ENCODE peak calls at places on chromosome 7, in ten cellular contexts. C is tibial nerve, D is H1, U is stomach, N is sigmoid colon, E is K562, Q is ovary, S is transverse colon, Y is A549, K is HepG2. I is an unnamed sample.

GRCh38 chr7:100407285-100408180 is 21.0 kb downstream of the ZCWPW1 start:
- DNase-seq in U (no peak), K (peak; percentile 44), N (no peak), D (no peak), Q (no peak), E (peak; percentile 70), C (no peak), Y (peak; percentile 72), S (no peak), I (no peak)

GRCh38 chr7:103972779-103973434 is 16.6 kb downstream of the RELN start:
- DNase-seq in S (no peak), E (no peak), Q (no peak), Y (no peak), D (no peak), U (no peak), C (no peak), K (no peak), N (no peak), I (no peak)

GRCh38 chr7:29045258-29046095 is 87.3 kb upstream of the TRIL start:
- DNase-seq in C (no peak), N (no peak), U (no peak), E (no peak), D (no peak), Y (no peak), S (no peak), K (no peak), Q (no peak), I (no peak)

GRCh38 chr7:151736403-151736909 is 140.5 kb downstream of the PRKAG2 start:
- DNase-seq in K (peak; percentile 16), D (peak; percentile 44), U (peak; percentile 44), E (no peak), N (peak; percentile 90), S (peak; percentile 54), Q (peak; percentile 76), C (peak; percentile 43), Y (peak; percentile 84), I (peak; percentile 94)

GRCh38 chr7:128065872-128066271 is 34.6 kb upstream of the LRRC4 start:
- DNase-seq in D (no peak), U (no peak), K (no peak), S (peak; percentile 21), Q (no peak), N (no peak), C (no peak), E (no peak), Y (no peak), I (no peak)

GRCh38 chr7:30168800-30169584 is 34.2 kb downstream of the MTURN start:
- DNase-seq in E (no peak), N (no peak), K (no peak), U (no peak), S (no peak), Q (no peak), D (peak; percentile 44), Y (peak; percentile 42), C (no peak), I (no peak)

GRCh38 chr7:98930921-98931320 is 52.6 kb downstream of the TRRAP start:
- DNase-seq in D (no peak), K (no peak), N (no peak), Y (no peak), S (no peak), Q (no peak), U (no peak), C (no peak), E (no peak), I (no peak)

GRCh38 chr7:22675917-22676343 is 51.1 kb upstream of the IL6 start:
- DNase-seq in N (no peak), C (no peak), S (peak; percentile 20), K (no peak), U (no peak), Y (no peak), E (no peak), Q (no peak), D (no peak), I (no peak)

GRCh38 chr7:137957887-137958286 is 44.0 kb downstream of the CREB3L2 start:
- DNase-seq in Q (no peak), C (no peak), U (no peak), S (no peak), N (no peak), D (no peak), E (no peak), Y (no peak), K (no peak), I (no peak)

GRCh38 chr7:131203291-131203976 is 124.2 kb upstream of the MKLN1 start:
- DNase-seq in D (no peak), C (no peak), U (no peak), S (no peak), K (no peak), Y (no peak), E (no peak), N (peak; percentile 78), Q (no peak), I (no peak)

GRCh38 chr7:133436014-133436428 is 183.1 kb downstream of the EXOC4 start:
- DNase-seq in S (no peak), U (no peak), C (no peak), Q (peak; percentile 13), N (no peak), E (no peak), D (no peak), Y (no peak), K (no peak), I (no peak)

GRCh38 chr7:69430502-69431145 is 167.7 kb upstream of the AUTS2 start:
- DNase-seq in U (no peak), K (no peak), N (peak; percentile 73), C (peak; percentile 21), D (no peak), S (peak; percentile 11), Q (peak; percentile 49), Y (no peak), E (no peak), I (no peak)

GRCh38 chr7:139099181-139099947 is 10.2 kb downstream of the ZC3HAV1 start:
- DNase-seq in Q (no peak), E (no peak), K (no peak), N (no peak), C (no peak), U (no peak), S (no peak), D (no peak), Y (no peak), I (no peak)

GRCh38 chr7:126303926-126304325 is 948.8 kb downstream of the GRM8 start:
- DNase-seq in C (no peak), N (no peak), Q (no peak), U (no peak), K (no peak), E (no peak), Y (no peak), S (no peak), D (no peak), I (no peak)

GRCh38 chr7:35003679-35004278 is 33.5 kb downstream of the DPY19L1 start:
- DNase-seq in E (peak; percentile 18), N (peak; percentile 65), K (peak; percentile 15), S (peak; percentile 85), D (no peak), U (peak; percentile 80), Y (peak; percentile 99), C (no peak), Q (no peak), I (no peak)

GRCh38 chr7:35007768-35008167 is 29.5 kb downstream of the DPY19L1 start:
- DNase-seq in E (no peak), U (no peak), Q (no peak), D (no peak), C (no peak), Y (no peak), K (no peak), N (no peak), S (no peak), I (no peak)

GRCh38 chr7:35004531-35005096 is 32.7 kb downstream of the DPY19L1 start:
- DNase-seq in Y (peak; percentile 69), K (peak; percentile 24), S (no peak), Q (no peak), D (no peak), C (no peak), N (no peak), U (no peak), E (no peak), I (no peak)
- TF ChIP-seq EP300 in Y (no peak), K (no peak), S (no peak), Q (no peak), D (no peak), C (no peak), N (no peak), U (no peak), E (no peak), I (no peak)

GRCh38 chr7:13651167-13651566 is 338.3 kb downstream of the ETV1 start:
- DNase-seq in U (no peak), K (no peak), E (no peak), S (no peak), D (no peak), N (no peak), C (no peak), Y (no peak), Q (no peak), I (no peak)

DNA sequence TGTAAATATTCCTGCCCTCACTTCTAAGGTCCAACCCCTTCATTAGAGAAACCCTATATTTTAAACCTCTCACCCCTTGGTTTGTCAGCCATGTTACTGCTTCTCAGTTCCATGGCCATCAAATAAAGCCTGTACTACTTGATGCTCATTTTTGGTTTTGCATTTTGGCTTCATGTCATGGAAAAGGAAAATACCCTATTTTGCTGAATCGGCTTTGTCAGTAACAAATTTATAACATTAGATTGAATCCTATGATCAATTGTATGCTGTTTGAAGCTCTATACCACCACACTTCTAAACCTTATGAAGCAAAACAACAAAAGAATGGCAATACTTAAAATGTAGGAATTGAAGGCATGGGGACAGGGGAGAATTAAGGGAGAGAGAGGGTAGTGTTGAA is 333.1 kb downstream of the ETV1 start:
- DNase-seq in Y (no peak), U (no peak), D (no peak), E (no peak), N (no peak), K (no peak), S (no peak), Q (no peak), C (no peak), I (no peak)
- H3K27ac ChIP-seq in Y (no peak overlapping the region), U (no peak overlapping the region), D (no peak overlapping the region), E (no peak overlapping the region), N (no peak overlapping the region), K (no peak overlapping the region), S (no peak overlapping the region), Q (no peak overlapping the region), C (no peak overlapping the region), I (no peak overlapping the region)

GRCh38 chr7:140176811-140177702 is at the start of gene KDM7A:
- DNase-seq in N (peak; percentile 95), K (peak; percentile 81), C (peak; percentile 84), U (peak; percentile 92), Y (peak; percentile 89), S (peak; percentile 90), Q (peak; percentile 85), E (peak; percentile 96), D (peak; percentile 47), I (peak; percentile 96)
- TF ChIP-seq POLR2A in N (no peak), K (no peak), C (peak; percentile 84), U (no peak), Y (peak; percentile 65), S (peak; percentile 77), Q (peak; percentile 44), E (peak; percentile 89), D (no peak), I (peak; percentile 14)

DNA sequence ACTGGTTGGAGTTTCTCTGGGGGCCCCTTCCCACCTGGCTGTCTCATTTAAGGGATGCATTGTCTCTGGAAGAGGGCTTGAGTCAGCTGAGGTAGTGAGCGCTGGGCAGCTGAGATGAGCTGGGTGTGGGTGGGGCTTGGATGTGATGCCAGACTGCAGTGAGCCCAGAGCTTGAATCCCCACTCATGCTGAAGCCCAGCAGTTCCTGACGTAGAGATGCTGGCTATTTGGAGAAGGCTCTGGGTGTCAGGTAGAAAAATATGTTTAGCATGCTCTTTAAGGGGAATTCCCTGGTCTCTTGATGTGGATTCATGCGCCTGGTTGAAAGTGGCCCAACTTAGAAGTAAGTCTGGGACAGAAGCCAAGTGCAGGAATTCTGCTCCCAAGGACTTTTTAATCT is 241.5 kb upstream of the IGFBP3 start:
- DNase-seq in Q (no peak), U (no peak), C (no peak), Y (no peak), N (no peak), K (no peak), E (no peak), S (no peak), D (no peak), I (no peak)
- TF ChIP-seq EP300 in Q (no peak), U (no peak), C (no peak), Y (no peak), N (no peak), K (no peak), E (no peak), S (no peak), D (no peak), I (no peak)

I was measured in esophagus muscularis mucosa.